ENCODE peak calls at places on chromosomes 12 and 14, in four cellular contexts. P, V, F and Y are unnamed samples.
A peak's percentile ranks its signal among the peaks of the same experiment; 100 is the strongest.

GRCh38 chr12:84201976-84202375 is 710.6 kb downstream of the SLC6A15 start:
- DNase-seq in P (no peak), V (no peak), F (no peak), Y (no peak)

GRCh38 chr14:52706286-52706685 is 714 bp upstream of the PSMC6 start:
- DNase-seq in P (no peak), V (peak; percentile 39), F (no peak), Y (no peak)

GRCh38 chr12:111304642-111305071 is 64.2 kb downstream of the PHETA1 start:
- DNase-seq in P (no peak), V (peak; percentile 79), F (no peak), Y (peak; percentile 61)

GRCh38 chr12:57816001-57816854 is 2.3 kb downstream of the AVIL start:
- DNase-seq in P (no peak), V (no peak), F (no peak), Y (no peak)

GRCh38 chr12:64085996-64086395 is 136.1 kb downstream of the KICS2 start:
- DNase-seq in P (no peak), V (no peak), F (no peak), Y (no peak)

GRCh38 chr12:68080577-68080976 is 79.0 kb downstream of the IFNG start:
- DNase-seq in P (no peak), V (no peak), F (no peak), Y (no peak)

GRCh38 chr14:80055912-80056801 is 155.1 kb downstream of the DIO2 start:
- DNase-seq in P (no peak), V (peak; percentile 5), F (peak; percentile 16), Y (peak; percentile 34)

GRCh38 chr14:61472801-61473376 is 151.5 kb downstream of the PRKCH start:
- DNase-seq in P (no peak), V (no peak), F (no peak), Y (no peak)

GRCh38 chr12:72074065-72074464 is 135.4 kb downstream of the TPH2 start:
- DNase-seq in P (no peak), V (no peak), F (no peak), Y (no peak)

GRCh38 chr14:94575730-94576585 is 5.3 kb upstream of the SERPINA5 start:
- DNase-seq in P (no peak), V (no peak), F (no peak), Y (no peak)
- TF ChIP-seq SRF in P (no peak), V (no peak), F (no peak), Y (no peak)

GRCh38 chr12:11827096-11827841 is 177.8 kb downstream of the ETV6 start:
- DNase-seq in P (no peak), V (no peak), F (no peak), Y (no peak)
- H3K4me3 ChIP-seq in P (no peak overlapping the region), V (no peak overlapping the region), F (no peak overlapping the region), Y (peak overlapping the region; percentile 15)

GRCh38 chr12:54135621-54136027 is 53.2 kb downstream of the SMUG1 start:
- DNase-seq in P (no peak), V (no peak), F (peak; percentile 88), Y (no peak)
- TF ChIP-seq TAF1 in P (no peak), V (no peak), F (no peak), Y (no peak)

GRCh38 chr14:73719791-73720190 is 5.6 kb upstream of the PNMA1 start:
- DNase-seq in P (no peak), V (no peak), F (no peak), Y (no peak)

GRCh38 chr14:73717247-73717646 is 3.1 kb upstream of the PNMA1 start:
- DNase-seq in P (no peak), V (no peak), F (no peak), Y (no peak)

GRCh38 chr14:73717998-73718741 is 4.0 kb upstream of the PNMA1 start:
- DNase-seq in P (no peak), V (no peak), F (no peak), Y (peak; percentile 69)

GRCh38 chr14:73719361-73719760 is 5.2 kb upstream of the PNMA1 start:
- DNase-seq in P (no peak), V (no peak), F (no peak), Y (no peak)

DNA sequence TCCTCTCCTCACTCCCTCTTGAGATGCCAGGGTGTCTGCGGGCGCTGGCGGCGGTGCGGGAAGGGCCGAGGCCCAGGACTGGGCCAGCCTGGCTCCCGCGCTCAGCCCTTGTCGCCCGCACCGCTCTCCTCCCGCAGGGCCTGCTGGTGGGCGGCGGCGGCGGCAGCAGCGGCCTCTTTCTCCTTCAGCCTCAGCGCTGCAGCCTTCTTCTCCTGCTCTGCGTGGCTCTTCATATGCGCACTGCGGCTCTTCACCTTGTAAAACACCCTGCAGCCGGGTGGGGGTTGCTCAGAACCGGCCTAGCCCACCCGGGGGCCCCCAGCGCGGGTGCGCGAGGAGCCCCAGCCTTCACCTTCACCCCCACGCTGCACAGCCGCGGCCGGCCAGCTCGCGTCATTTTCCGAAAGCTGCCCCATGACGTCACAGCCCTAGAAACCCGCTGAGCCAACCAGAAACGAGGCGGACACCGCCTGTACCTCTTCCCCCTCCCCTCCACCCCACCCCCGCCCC is 4.6 kb upstream of the PNMA1 start:
- DNase-seq in P (no peak), V (no peak), F (no peak), Y (peak; percentile 92)
- TF ChIP-seq SRF in P (no peak), V (no peak), F (no peak), Y (no peak)

GRCh38 chr14:75341639-75342038 is 63.0 kb downstream of the FOS start:
- DNase-seq in P (no peak), V (no peak), F (no peak), Y (no peak)
- H3K4me3 ChIP-seq in P (no peak overlapping the region), V (no peak overlapping the region), F (no peak overlapping the region), Y (no peak overlapping the region)